ENCODE peak calls at places on chromosome 11, in seven cellular contexts. C is IMR-90, T is GM12878, R is stomach, Z is tibial nerve, Q is body of pancreas, M is NB4. J is an unnamed sample.

GRCh38 chr11:116472661-116473060 is 300.1 kb downstream of the BUD13 start:
- DNase-seq in C (no peak), Z (no peak), R (no peak), M (no peak), Q (no peak), T (no peak), J (no peak)

GRCh38 chr11:86408845-86409244 is 34.2 kb downstream of the CCDC81 start:
- DNase-seq in C (no peak), Z (no peak), T (no peak), M (no peak), R (no peak), Q (no peak), J (no peak)

GRCh38 chr11:110691961-110692360 is 20.3 kb downstream of the ARHGAP20 start:
- DNase-seq in T (no peak), Z (no peak), M (no peak), Q (no peak), R (no peak), C (no peak), J (no peak)

GRCh38 chr11:106091480-106092123 is 14.1 kb downstream of the AASDHPPT start:
- DNase-seq in Z (no peak), M (no peak), T (peak), C (peak), Q (no peak), R (no peak), J (no peak)

GRCh38 chr11:69301491-69302401 is 7.8 kb downstream of the MYEOV start:
- DNase-seq in M (peak), C (peak), T (no peak), R (peak), Z (no peak), Q (peak), J (no peak)

GRCh38 chr11:45725776-45726606 is 60.6 kb upstream of the CHST1 start:
- DNase-seq in M (no peak), C (no peak), Z (no peak), Q (no peak), R (no peak), T (no peak), J (no peak)

GRCh38 chr11:64925536-64926449 is 1.3 kb downstream of the PPP2R5B start:
- DNase-seq in C (no peak), T (no peak), Q (no peak), M (no peak), Z (no peak), R (no peak), J (no peak)

GRCh38 chr11:59755701-59756495 is 722 bp downstream of the STX3 start:
- DNase-seq in R (peak), C (peak), Z (peak), M (peak), Q (peak), T (no peak), J (no peak)

GRCh38 chr11:55263081-55263480 is 1.1 kb downstream of the TRIM48 start:
- DNase-seq in T (no peak), M (no peak), R (no peak), Q (no peak), Z (no peak), C (no peak), J (no peak)

GRCh38 chr11:35168606-35169200 is 29.7 kb downstream of the CD44 start:
- DNase-seq in T (no peak), R (no peak), Z (no peak), C (no peak), M (no peak), Q (no peak), J (no peak)

GRCh38 chr11:1237128-1237580 is 14.3 kb downstream of the MUC5B start:
- DNase-seq in R (peak), Q (no peak), Z (no peak), C (no peak), M (no peak), T (no peak), J (no peak)

GRCh38 chr11:1081601-1082311 is 7.1 kb downstream of the MUC2 start:
- DNase-seq in Q (no peak), C (no peak), M (no peak), T (no peak), Z (no peak), R (no peak), J (no peak)

GRCh38 chr11:110655967-110656366 is 56.3 kb downstream of the ARHGAP20 start:
- DNase-seq in Z (no peak), T (no peak), Q (no peak), C (no peak), R (no peak), M (no peak), J (no peak)

GRCh38 chr11:19218801-19219460 is 17.1 kb upstream of the CSRP3 start:
- DNase-seq in C (no peak), M (no peak), R (no peak), Z (no peak), Q (no peak), T (no peak), J (no peak)

GRCh38 chr11:45805305-45806071 is 539 bp downstream of the SLC35C1 start:
- DNase-seq in T (no peak), Q (peak), C (peak), M (peak), R (peak), Z (no peak), J (peak)

GRCh38 chr11:109747839-109748238 is 325.8 kb downstream of the C11orf87 start:
- DNase-seq in M (peak), R (no peak), T (no peak), Q (peak), C (no peak), Z (peak), J (no peak)

GRCh38 chr11:126305699-126306098 is 1.8 kb downstream of the DCPS start:
- DNase-seq in T (peak), Q (no peak), C (no peak), M (no peak), Z (no peak), R (no peak), J (no peak)

GRCh38 chr11:69866648-69867047 is 47.4 kb upstream of the FGF3 start:
- DNase-seq in C (no peak), Q (no peak), R (no peak), Z (no peak), T (no peak), M (no peak), J (no peak)

GRCh38 chr11:104570088-104570701 is 328.1 kb downstream of the CASP12 start:
- DNase-seq in M (no peak), Z (no peak), Q (no peak), T (no peak), R (no peak), C (no peak), J (no peak)

DNA sequence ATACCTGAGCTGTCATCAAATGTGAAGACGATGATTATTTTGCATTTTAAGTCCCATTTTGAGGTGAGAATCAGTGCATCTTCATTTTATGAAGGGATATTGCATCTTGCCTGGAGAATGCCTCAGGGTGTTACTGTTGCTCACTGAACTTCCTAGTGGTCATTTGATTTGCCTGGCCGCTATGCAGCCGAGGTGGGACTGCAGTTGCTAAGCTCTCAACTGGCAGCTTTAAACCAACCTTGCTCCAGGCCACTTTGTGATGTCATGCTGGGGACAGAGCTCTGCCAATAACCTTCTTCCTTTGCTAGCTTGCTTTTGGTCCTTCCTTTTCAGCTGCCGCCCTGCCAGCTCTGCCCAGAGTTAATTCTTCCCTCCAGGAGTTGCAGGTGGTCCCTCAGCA is 409.4 kb upstream of the B3GAT1 start:
- DNase-seq in M (no peak), Q (no peak), T (no peak), Z (no peak), R (no peak), C (no peak), J (no peak)
- TF ChIP-seq POLR2A in M (no peak), Q (no peak), T (no peak), Z (no peak), R (no peak), C (no peak), J (no peak)

GRCh38 chr11:61793084-61793828 is 545 bp downstream of the FEN1 start:
- DNase-seq in Q (no peak), R (no peak), T (no peak), C (no peak), M (peak), Z (no peak), J (no peak)

GRCh38 chr11:61792310-61793083 is at the start of the genes FEN1 and TMEM258:
- DNase-seq in C (peak), T (peak), Q (peak), Z (peak), R (peak), M (peak), J (peak)

GRCh38 chr11:61793829-61794204 is 1.1 kb downstream of the FEN1 start:
- DNase-seq in Q (no peak), C (no peak), T (no peak), Z (no peak), M (no peak), R (no peak), J (no peak)

GRCh38 chr11:61794579-61794978 is 1.9 kb downstream of the FEN1 start:
- DNase-seq in T (no peak), C (no peak), M (no peak), R (no peak), Q (no peak), Z (no peak), J (no peak)

GRCh38 chr11:61791737-61792309 is 576 bp downstream of the TMEM258 start:
- DNase-seq in M (peak), Q (peak), Z (peak), R (peak), C (peak), T (no peak), J (no peak)
- TF ChIP-seq POLR2A in M (no peak), Q (no peak), Z (no peak), R (no peak), C (peak), T (no peak), J (no peak)

GRCh38 chr11:76562541-76562940 is 108.0 kb downstream of the LRRC32 start:
- DNase-seq in R (no peak), T (no peak), Z (no peak), M (no peak), C (no peak), Q (no peak), J (no peak)

GRCh38 chr11:76567261-76567660 is 103.3 kb downstream of the LRRC32 start:
- DNase-seq in Z (no peak), T (no peak), M (no peak), C (no peak), R (no peak), Q (no peak), J (no peak)

GRCh38 chr11:76561245-76561644 is 109.3 kb downstream of the LRRC32 start:
- DNase-seq in C (no peak), M (no peak), Z (no peak), R (no peak), Q (no peak), T (no peak), J (no peak)

GRCh38 chr11:76566811-76567210 is 103.7 kb downstream of the LRRC32 start:
- DNase-seq in C (no peak), Z (no peak), M (no peak), R (no peak), Q (no peak), T (no peak), J (no peak)

GRCh38 chr11:76564400-76564799 is 106.1 kb downstream of the LRRC32 start:
- DNase-seq in Z (no peak), T (no peak), R (no peak), C (no peak), Q (no peak), M (no peak), J (no peak)
- TF ChIP-seq POLR2A in Z (no peak), T (no peak), R (no peak), C (no peak), Q (no peak), M (no peak), J (no peak)

GRCh38 chr11:130408401-130408890 is 20.0 kb downstream of the ADAMTS8 start:
- DNase-seq in Z (no peak), C (no peak), R (no peak), Q (no peak), T (no peak), M (no peak), J (no peak)

GRCh38 chr11:130408901-130409300 is 19.5 kb downstream of the ADAMTS8 start:
- DNase-seq in T (no peak), C (no peak), Q (no peak), Z (no peak), M (no peak), R (no peak), J (no peak)

GRCh38 chr11:130409618-130410388 is 18.6 kb downstream of the ADAMTS8 start:
- DNase-seq in Z (no peak), R (no peak), Q (no peak), M (no peak), C (no peak), T (no peak), J (no peak)

GRCh38 chr11:130413383-130414106 is 14.9 kb downstream of the ADAMTS8 start:
- DNase-seq in M (no peak), Q (no peak), Z (no peak), C (peak), R (no peak), T (no peak), J (no peak)

DNA sequence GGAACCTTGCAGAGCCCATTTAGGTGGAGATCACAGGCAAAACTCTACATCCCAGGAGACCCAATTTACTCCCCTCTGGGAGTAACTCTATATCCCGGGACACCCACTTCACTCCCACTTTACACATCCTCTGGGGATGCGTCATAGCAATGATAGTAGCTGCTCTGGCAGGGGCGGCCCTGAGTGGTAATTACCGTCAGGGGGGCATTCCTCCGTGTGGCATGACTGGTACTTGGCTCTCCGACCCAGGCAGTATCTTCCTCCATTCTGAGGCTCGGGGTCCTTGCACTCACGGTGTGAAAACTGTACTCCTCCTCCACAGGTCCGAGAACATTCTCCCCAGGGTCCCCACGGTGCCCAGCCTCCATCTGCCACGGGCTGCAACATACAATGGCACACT is 17.2 kb downstream of the ADAMTS8 start:
- DNase-seq in M (no peak), T (no peak), R (no peak), Z (no peak), Q (no peak), C (no peak), J (no peak)
- TF ChIP-seq POLR2A in M (no peak), T (no peak), R (no peak), Z (no peak), Q (no peak), C (no peak), J (no peak)

GRCh38 chr11:67117667-67118058 is 1.4 kb upstream of the KDM2A start:
- DNase-seq in Z (no peak), Q (no peak), R (no peak), T (no peak), C (no peak), M (no peak), J (no peak)

GRCh38 chr11:67118059-67118766 is 850 bp upstream of the KDM2A start:
- DNase-seq in Q (peak), C (no peak), Z (no peak), M (no peak), T (no peak), R (peak), J (no peak)

GRCh38 chr11:67120456-67120855 is 1.4 kb downstream of the KDM2A start:
- DNase-seq in Z (no peak), C (no peak), T (no peak), Q (no peak), R (no peak), M (no peak), J (no peak)

GRCh38 chr11:67119577-67120391 is 721 bp downstream of the KDM2A start:
- DNase-seq in M (peak), Z (peak), C (no peak), T (no peak), R (no peak), Q (peak), J (no peak)

GRCh38 chr11:67118801-67119576 is at the start of gene KDM2A:
- DNase-seq in T (peak), R (peak), Q (peak), M (peak), C (peak), Z (peak), J (peak)
- TF ChIP-seq POLR2A in T (peak), R (no peak), Q (peak), M (peak), C (peak), Z (peak), J (no peak)

GRCh38 chr11:94834931-94835330 is 66.8 kb downstream of the AMOTL1 start:
- DNase-seq in Q (no peak), T (no peak), Z (no peak), M (no peak), R (no peak), C (peak), J (no peak)

GRCh38 chr11:94837317-94837716 is 69.2 kb downstream of the AMOTL1 start:
- DNase-seq in T (no peak), R (no peak), Q (no peak), Z (no peak), C (no peak), M (no peak), J (no peak)

GRCh38 chr11:94838027-94838610 is 70.0 kb downstream of the AMOTL1 start:
- DNase-seq in C (no peak), M (no peak), R (no peak), Q (no peak), Z (no peak), T (no peak), J (no peak)

GRCh38 chr11:94832604-94833238 is 64.6 kb downstream of the AMOTL1 start:
- DNase-seq in M (no peak), Q (peak), C (no peak), T (no peak), Z (no peak), R (no peak), J (no peak)

GRCh38 chr11:94835571-94835970 is 67.4 kb downstream of the AMOTL1 start:
- DNase-seq in C (peak), R (no peak), Z (no peak), Q (no peak), T (no peak), M (no peak), J (no peak)
- TF ChIP-seq POLR2A in C (no peak), R (no peak), Z (no peak), Q (no peak), T (no peak), M (no peak), J (no peak)

DNA sequence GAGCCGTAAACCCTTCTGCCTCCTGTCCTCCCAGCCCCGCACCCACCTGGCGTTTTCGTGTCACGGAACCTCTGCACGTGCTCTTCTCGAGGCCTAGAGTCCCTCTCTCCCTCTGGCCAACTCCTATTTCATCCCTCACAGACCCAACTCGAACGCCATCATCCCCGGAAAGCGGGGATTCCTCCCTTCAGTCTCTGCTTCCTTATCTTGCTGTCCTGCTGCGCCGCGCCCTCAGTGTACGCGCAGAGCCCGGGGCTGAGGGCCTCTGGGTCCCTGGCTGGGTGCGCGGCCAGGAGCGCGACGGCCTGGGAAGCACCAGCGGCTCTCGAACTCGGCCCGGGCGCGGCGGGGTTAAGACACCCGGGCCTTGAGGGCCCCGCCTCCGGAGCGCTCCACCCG is 472 bp upstream of the ATG16L2 start:
- DNase-seq in R (peak), M (no peak), C (peak), Z (peak), Q (peak), T (no peak), J (no peak)
- TF ChIP-seq POLR2A in R (no peak), M (peak), C (peak), Z (peak), Q (peak), T (peak), J (no peak)

DNA sequence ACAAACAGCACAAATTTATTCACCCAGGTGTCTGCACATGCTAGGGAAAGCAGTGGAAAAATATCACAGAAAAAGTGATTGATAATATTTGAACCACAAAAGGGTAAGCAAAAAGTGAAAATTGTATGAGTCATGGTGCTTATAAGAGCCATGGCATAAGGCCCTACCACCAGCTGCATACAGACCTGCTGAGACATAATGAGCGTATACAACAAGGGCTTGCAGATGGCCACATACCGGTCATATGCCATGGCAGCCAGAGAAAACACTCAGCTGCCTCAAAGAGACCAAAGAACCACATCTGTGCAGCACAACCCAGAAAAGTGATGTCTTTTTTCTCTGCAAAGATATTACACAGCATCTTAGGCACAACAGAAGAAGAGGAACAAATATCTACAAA is 71.4 kb upstream of the OR9G4 start:
- DNase-seq in T (no peak), M (no peak), Z (no peak), Q (no peak), C (no peak), R (no peak), J (no peak)
- TF ChIP-seq POLR2A in T (no peak), M (no peak), Z (no peak), Q (no peak), C (no peak), R (no peak), J (no peak)

GRCh38 chr11:74988541-74989268 is at the start of gene NEU3:
- DNase-seq in T (peak), R (peak), C (peak), M (peak), Z (peak), Q (peak), J (peak)
- TF ChIP-seq POLR2A in T (peak), R (no peak), C (peak), M (peak), Z (no peak), Q (peak), J (no peak)

J was measured in esophagus squamous epithelium.